ENCODE peak calls at places on chromosome X, in four cellular contexts. B is BE2C, H is EL, C is GM12865. Q is an unnamed sample.

GRCh38 chrX:39818750-39819149 is 279.0 kb downstream of the BCOR start:
- DNase-seq in B (no peak), H (no peak), C (no peak), Q (no peak)

GRCh38 chrX:34656842-34657780 is at the start of gene TMEM47:
- DNase-seq in B (peak; percentile 73), H (peak; percentile 77), C (no peak), Q (no peak)

GRCh38 chrX:40132751-40133150 is 35.0 kb upstream of the BCOR start:
- DNase-seq in B (no peak), H (peak; percentile 80), C (no peak), Q (no peak)

GRCh38 chrX:5051831-5052491 is 1176.7 kb downstream of the NLGN4X start:
- DNase-seq in B (no peak), H (peak; percentile 0), C (no peak), Q (no peak)

GRCh38 chrX:39309721-39310152 is 508.5 kb downstream of the MID1IP1 start:
- DNase-seq in B (peak; percentile 19), H (peak; percentile 10), C (no peak), Q (peak; percentile 61)

GRCh38 chrX:120020305-120020704 is 57.2 kb downstream of the RHOXF2B start:
- DNase-seq in B (no peak), H (no peak), C (no peak), Q (no peak)

GRCh38 chrX:16772460-16772859 is 13.8 kb upstream of the TXLNG start:
- DNase-seq in B (peak; percentile 6), H (no peak), C (no peak), Q (no peak)

GRCh38 chrX:19487520-19488200 is 27.6 kb downstream of the MAP3K15 start:
- DNase-seq in B (no peak), H (no peak), C (no peak), Q (no peak)

GRCh38 chrX:134622056-134622812 is 36.0 kb downstream of the PLAC1 start:
- DNase-seq in B (no peak), H (peak; percentile 87), C (peak; percentile 69), Q (peak; percentile 75)

GRCh38 chrX:128906753-128907152 is 616.5 kb downstream of the SMARCA1 start:
- DNase-seq in B (no peak), H (no peak), C (no peak), Q (no peak)

GRCh38 chrX:8319359-8319758 is 145.3 kb upstream of the VCX3B start:
- DNase-seq in B (no peak), H (no peak), C (no peak), Q (no peak)

GRCh38 chrX:26352891-26353430 is 137.0 kb downstream of the MAGEB5 start:
- DNase-seq in B (no peak), H (no peak), C (no peak), Q (no peak)

Q was measured in glomerular endothelial cell.